ENCODE peak calls at places on chromosomes 12 and 14, in four cellular contexts. O is kidney epithelial cell, E is testis, U is choroid plexus epithelial cell. D is an unnamed sample.

GRCh38 chr14:24817638-24818053 is 183.7 kb upstream of the GZMB start:
- DNase-seq in O (no peak), E (no peak), U (no peak), D (peak; percentile 53)

GRCh38 chr14:92352158-92352985 is 29.4 kb downstream of the SLC24A4 start:
- DNase-seq in O (no peak), E (peak; percentile 72), U (peak; percentile 50), D (no peak)

GRCh38 chr12:123075591-123076171 is 75.2 kb downstream of the PITPNM2 start:
- DNase-seq in O (no peak), E (no peak), U (peak; percentile 27), D (no peak)

GRCh38 chr12:124709722-124710656 is 142.6 kb upstream of the NCOR2 start:
- DNase-seq in O (no peak), E (no peak), U (peak; percentile 87), D (no peak)

GRCh38 chr12:40569626-40570179 is 122.5 kb upstream of the CNTN1 start:
- DNase-seq in O (no peak), E (no peak), U (peak; percentile 13), D (no peak)

GRCh38 chr14:52103416-52103815 is 34.6 kb upstream of the NID2 start:
- DNase-seq in O (no peak), E (no peak), U (no peak), D (no peak)

GRCh38 chr14:101116486-101117130 is 213.1 kb upstream of the RTL1 start:
- DNase-seq in O (no peak), E (peak; percentile 1), U (no peak), D (no peak)

GRCh38 chr14:24840204-24840893 is 206.4 kb upstream of the GZMB start:
- DNase-seq in O (no peak), E (no peak), U (peak; percentile 28), D (no peak)

GRCh38 chr12:11085419-11085818 is 6.7 kb downstream of the TAS2R43 start:
- DNase-seq in O (no peak), E (no peak), U (peak; percentile 36), D (no peak)

GRCh38 chr14:89240414-89240813 is 176.6 kb downstream of the FOXN3 start:
- DNase-seq in O (no peak), E (no peak), U (peak; percentile 35), D (no peak)

GRCh38 chr14:55446127-55446736 is 5.8 kb upstream of the TBPL2 start:
- DNase-seq in O (peak; percentile 32), E (peak; percentile 85), U (peak; percentile 89), D (peak; percentile 74)

GRCh38 chr14:24411468-24412454 is 13.0 kb downstream of the NYNRIN start:
- DNase-seq in O (no peak), E (peak; percentile 60), U (peak; percentile 85), D (peak; percentile 35)

GRCh38 chr14:65084554-65085190 is 17.6 kb downstream of the MAX start:
- DNase-seq in O (no peak), E (no peak), U (no peak), D (no peak)

GRCh38 chr12:62732861-62733427 is 202.0 kb downstream of the PPM1H start:
- DNase-seq in O (no peak), E (no peak), U (peak; percentile 81), D (no peak)

DNA sequence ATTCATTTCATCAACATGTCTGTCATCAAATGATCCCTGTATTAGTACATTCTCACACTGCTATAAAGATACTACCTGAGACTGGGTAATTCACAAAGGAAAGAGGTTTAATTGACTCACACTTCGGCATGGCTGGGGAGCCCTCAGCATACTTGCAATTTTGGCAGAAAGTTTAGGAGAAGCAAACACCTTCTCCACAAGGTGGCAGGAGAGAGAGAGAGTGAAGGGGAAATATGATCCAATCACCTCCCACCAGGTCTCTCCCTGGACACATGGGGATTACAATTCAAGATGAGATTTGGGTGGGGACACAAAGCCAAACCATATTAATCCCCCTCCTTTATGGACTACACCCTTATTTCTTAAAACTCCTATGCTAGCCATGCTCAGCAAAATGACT is 932.2 kb downstream of the FLRT2 start:
- DNase-seq in O (no peak), E (peak; percentile 19), U (peak; percentile 52), D (no peak)
- TF ChIP-seq CTCF in O (peak; percentile 52), E (no peak), U (peak; percentile 67), D (peak; percentile 34)

GRCh38 chr12:53998900-53999236 is 1.1 kb upstream of the HOXC9 start:
- DNase-seq in O (no peak), E (no peak), U (no peak), D (no peak)

GRCh38 chr12:54000105-54000773 is at the start of gene HOXC9:
- DNase-seq in O (no peak), E (no peak), U (no peak), D (no peak)

GRCh38 chr12:53998174-53998899 is 1.6 kb upstream of the HOXC9 start:
- DNase-seq in O (no peak), E (no peak), U (no peak), D (no peak)

GRCh38 chr12:54000774-54001114 is 783 bp downstream of the HOXC9 start:
- DNase-seq in O (no peak), E (no peak), U (no peak), D (no peak)

DNA sequence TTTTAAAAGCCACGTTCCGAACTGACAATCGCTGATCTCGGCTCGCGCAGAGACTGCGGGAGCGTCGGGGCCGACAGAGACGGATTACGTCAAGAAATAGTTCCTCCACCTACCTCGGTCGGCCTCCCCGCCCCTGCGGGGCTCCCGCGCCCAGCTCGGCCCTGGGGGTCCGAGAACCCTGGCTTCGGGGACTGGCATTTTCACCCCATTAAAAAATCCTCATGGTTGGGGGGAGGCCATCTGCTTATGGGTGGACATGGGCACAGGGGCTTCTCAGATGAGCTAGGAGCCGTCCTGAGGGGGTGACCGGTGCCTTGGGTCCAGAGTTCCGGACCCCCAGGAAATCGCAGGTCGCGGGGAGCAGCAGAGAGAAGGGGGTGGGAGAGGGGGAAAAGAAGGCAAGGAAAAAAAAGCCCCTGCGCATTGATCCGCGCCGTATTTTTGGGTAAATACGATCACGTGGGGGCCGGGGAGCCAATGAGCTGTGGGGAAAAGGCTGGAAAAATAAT is 311 bp upstream of the HOXC9 start:
- DNase-seq in O (no peak), E (peak; percentile 80), U (no peak), D (no peak)
- H3K4me3 ChIP-seq in O (peak overlapping the region; percentile 62), E (peak overlapping the region; percentile 72), U (no peak overlapping the region), D (no peak overlapping the region)

DNA sequence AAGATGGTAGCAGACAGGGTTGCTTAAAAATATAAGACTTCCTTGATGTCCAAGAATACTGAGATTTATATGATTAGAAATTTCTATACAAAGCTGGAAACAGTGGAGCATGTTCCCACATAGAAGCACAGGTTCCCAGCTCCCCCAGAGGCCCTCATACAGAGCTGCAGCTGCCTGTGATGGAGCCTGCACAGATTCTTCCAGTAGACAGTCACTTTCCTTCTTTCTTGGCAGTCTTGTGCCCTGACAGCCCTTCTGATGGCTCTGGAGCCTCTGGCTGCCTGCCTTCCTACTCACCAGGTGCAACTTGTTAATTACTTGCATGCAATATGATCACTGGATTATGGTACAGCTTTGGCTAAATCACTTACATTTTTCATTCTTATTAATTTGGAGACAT is 44.4 kb downstream of the BICD1 start:
- DNase-seq in O (no peak), E (no peak), U (peak; percentile 13), D (no peak)
- TF ChIP-seq CTCF in O (no peak), E (no peak), U (peak; percentile 15), D (no peak)

GRCh38 chr14:76947078-76947837 is 81.2 kb downstream of the IRF2BPL start:
- DNase-seq in O (peak; percentile 77), E (peak; percentile 90), U (peak; percentile 83), D (peak; percentile 83)
- H3K4me3 ChIP-seq in O (no peak overlapping the region), E (peak overlapping the region; percentile 9), U (no peak overlapping the region), D (no peak overlapping the region)

GRCh38 chr12:111028830-111029229 is 108.5 kb upstream of the MYL2 start:
- DNase-seq in O (no peak), E (no peak), U (no peak), D (no peak)
- TF ChIP-seq CTCF in O (no peak), E (no peak), U (no peak), D (no peak)

DNA sequence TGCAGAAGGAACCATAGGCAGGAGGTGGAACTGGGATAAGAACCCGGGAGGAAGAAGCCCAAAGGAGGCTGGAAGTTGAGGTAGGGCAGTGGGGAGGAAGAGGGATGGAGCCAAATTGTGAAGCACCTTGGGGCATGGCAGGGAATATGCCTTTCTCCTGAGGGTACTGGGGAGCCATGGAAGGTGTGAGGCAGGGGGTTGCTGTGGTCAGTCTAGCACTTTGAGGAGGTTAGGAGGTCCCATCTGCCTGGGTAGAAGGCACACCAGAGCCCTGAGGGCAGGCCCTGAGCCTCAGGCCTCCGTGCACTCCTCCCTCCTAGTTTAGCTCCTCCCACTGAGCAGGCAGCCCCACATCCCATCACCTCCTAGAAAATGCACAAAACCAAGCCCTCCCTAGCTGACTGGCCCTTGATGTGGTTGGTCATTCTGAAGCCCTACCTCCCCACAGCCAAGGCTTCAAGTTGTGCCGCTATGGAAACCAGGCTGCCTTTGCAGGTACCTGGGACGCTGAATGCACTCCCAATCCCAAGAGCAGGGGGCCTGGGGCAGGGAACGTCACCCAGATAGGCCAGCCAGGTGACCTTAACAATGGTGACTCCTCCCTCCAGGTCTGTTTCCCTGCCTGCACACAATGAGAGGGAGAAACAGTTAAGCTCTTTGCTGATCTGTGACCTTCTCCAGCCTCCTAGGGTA is 15.1 kb downstream of the PHETA1 start:
- DNase-seq in O (no peak), E (no peak), U (no peak), D (no peak)
- H3K4me3 ChIP-seq in O (no peak overlapping the region), E (no peak overlapping the region), U (no peak overlapping the region), D (no peak overlapping the region)

DNA sequence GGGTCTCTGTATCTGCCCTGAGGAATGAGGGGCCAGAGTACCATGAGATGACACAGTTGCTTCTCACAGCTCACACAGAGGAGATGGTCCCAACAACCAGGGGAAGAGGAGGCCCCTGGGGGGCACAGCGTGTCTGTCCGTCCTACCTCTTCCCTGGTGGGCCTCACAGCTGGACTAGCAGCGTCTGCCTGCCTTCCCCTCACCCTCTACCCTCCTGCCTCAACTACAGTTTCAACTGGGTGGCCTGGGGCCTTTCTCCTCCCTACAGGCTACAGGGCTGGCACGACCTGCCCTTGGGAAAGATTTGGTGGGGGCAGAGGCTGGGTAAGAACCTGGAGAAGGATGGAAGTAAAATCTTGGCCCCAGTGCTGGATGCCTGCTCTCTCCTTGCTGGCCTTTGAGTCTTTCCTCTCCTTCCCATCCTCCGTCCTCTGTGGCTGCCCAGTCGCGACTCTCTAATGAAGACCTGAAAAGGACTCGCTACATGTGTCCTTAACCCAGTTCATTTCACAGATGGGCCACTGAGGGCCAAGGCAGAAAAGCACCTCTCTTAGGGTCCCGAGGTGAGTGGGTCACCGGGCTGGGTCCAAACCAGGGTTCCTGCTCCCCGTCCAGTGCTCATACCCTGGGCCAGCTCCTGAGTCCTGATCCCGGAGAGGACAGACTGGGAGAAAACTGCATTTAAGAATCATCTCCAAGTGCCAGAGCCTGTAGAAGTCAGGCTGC is 232.5 kb downstream of the BCL11B start:
- DNase-seq in O (no peak), E (no peak), U (no peak), D (no peak)
- TF ChIP-seq CTCF in O (no peak), E (no peak), U (no peak), D (no peak)